ENCODE peak calls at places on chromosomes 6 and 20, in seven cellular contexts. F, T, Q, W, E, H and B are unnamed samples. For H3K4me1, the result is how much of the 10 kb centered on the place peaks cover.

GRCh38 chr20:62172666-62173065 is 10.2 kb upstream of the MTG2 start:
- DNase-seq in H (no peak), E (no peak), Q (no peak), W (no peak), T (no peak), F (no peak), B (no peak)

GRCh38 chr6:25701807-25702206 is 49.8 kb downstream of the SCGN start:
- DNase-seq in Q (no peak), F (no peak), W (no peak), T (no peak), E (no peak), H (no peak), B (no peak)

GRCh38 chr6:2275207-2275891 is 29.9 kb upstream of the GMDS start:
- DNase-seq in T (no peak), F (peak), Q (peak), E (no peak), W (no peak), H (no peak), B (peak)

GRCh38 chr6:33694401-33694931 is 17.0 kb downstream of the UQCC2 start:
- DNase-seq in F (no peak), T (no peak), H (no peak), Q (peak), E (no peak), W (no peak), B (peak)

GRCh38 chr20:33306807-33307206 is 23.8 kb downstream of the BPIFB1 start:
- DNase-seq in F (no peak), Q (no peak), H (no peak), T (no peak), E (peak), W (no peak), B (no peak)

GRCh38 chr20:56271974-56272373 is 23.4 kb downstream of the MC3R start:
- DNase-seq in T (no peak), F (no peak), H (no peak), E (no peak), W (no peak), Q (no peak), B (no peak)

GRCh38 chr20:29443819-29444218 is 1813.6 kb upstream of the DEFB115 start:
- DNase-seq in H (no peak), E (no peak), Q (no peak), W (no peak), T (no peak), F (no peak), B (no peak)

GRCh38 chr20:44448753-44449546 is 26.7 kb upstream of the TTPAL start:
- DNase-seq in F (peak), E (peak), T (peak), W (peak), Q (no peak), H (no peak), B (no peak)

GRCh38 chr6:143675946-143676345 is 1.8 kb upstream of the PHACTR2 start:
- DNase-seq in Q (peak), H (peak), T (no peak), E (no peak), W (no peak), F (peak), B (peak)

GRCh38 chr6:28776269-28777146 is 147.3 kb downstream of the TRIM27 start:
- DNase-seq in E (peak), Q (no peak), T (no peak), H (no peak), F (peak), W (no peak), B (no peak)

GRCh38 chr6:147099974-147100373 is 104.2 kb upstream of the STXBP5 start:
- DNase-seq in E (no peak), H (peak), W (no peak), T (no peak), F (no peak), Q (peak), B (peak)

GRCh38 chr6:72418495-72418894 is 203.4 kb upstream of the KCNQ5 start:
- DNase-seq in H (no peak), E (no peak), F (peak), Q (peak), W (no peak), T (peak), B (peak)

DNA sequence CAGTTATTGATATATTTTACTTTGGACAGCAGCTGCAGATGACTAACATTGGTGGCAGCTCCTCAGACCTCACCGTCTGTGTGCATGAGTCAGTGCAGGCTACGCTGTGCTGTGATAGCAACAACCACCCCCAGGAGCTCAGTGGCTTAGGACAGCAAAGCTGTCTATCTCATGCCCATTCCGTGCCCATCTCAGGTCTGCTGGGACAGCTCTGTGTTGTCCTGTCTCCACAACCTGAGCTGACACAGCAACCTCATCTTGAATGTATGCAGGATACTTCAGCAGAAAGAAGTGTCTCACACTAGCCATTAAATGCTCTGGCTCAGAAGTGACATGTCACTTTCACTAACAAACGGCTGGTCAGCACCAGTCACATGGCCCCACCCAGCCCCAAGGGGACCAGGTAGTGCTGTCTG is 47.7 kb downstream of the BANF2 start:
- DNase-seq in Q (peak), H (peak), W (no peak), E (no peak), F (no peak), T (no peak), B (peak)
- H3K4me1 ChIP-seq in Q (under half), H (under half), W (under half), E (under half), F (under half), T (under half), B (under half)

GRCh38 chr6:42969431-42969830 is 8.9 kb downstream of the GNMT start:
- DNase-seq in W (no peak), E (no peak), Q (no peak), T (no peak), F (peak), H (no peak), B (no peak)

GRCh38 chr6:42967228-42967627 is 6.7 kb downstream of the GNMT start:
- DNase-seq in F (no peak), H (no peak), Q (no peak), T (no peak), E (no peak), W (no peak), B (no peak)

GRCh38 chr6:42968783-42969182 is 8.2 kb downstream of the GNMT start:
- DNase-seq in F (no peak), E (no peak), W (no peak), T (no peak), H (no peak), Q (no peak), B (no peak)

GRCh38 chr6:42969934-42970333 is 9.0 kb downstream of the PEX6 start:
- DNase-seq in F (no peak), H (no peak), Q (no peak), T (no peak), E (no peak), W (no peak), B (no peak)

GRCh38 chr6:42968126-42968701 is 7.7 kb downstream of the GNMT start:
- DNase-seq in T (no peak), H (no peak), E (no peak), W (no peak), Q (no peak), F (no peak), B (no peak)
- H2BK5ac ChIP-seq in T (no peak), H (no peak), E (no peak), W (no peak), Q (no peak), F (no peak), B (no peak)

GRCh38 chr6:41061196-41061726 is 8.3 kb downstream of the APOBEC2 start:
- DNase-seq in T (no peak), E (no peak), Q (no peak), F (no peak), H (peak), W (no peak), B (no peak)

GRCh38 chr6:41059569-41059968 is 6.6 kb downstream of the APOBEC2 start:
- DNase-seq in W (no peak), F (peak), T (no peak), E (no peak), Q (peak), H (peak), B (peak)

GRCh38 chr6:41062056-41062455 is 9.1 kb downstream of the APOBEC2 start:
- DNase-seq in H (peak), E (no peak), T (no peak), W (no peak), Q (no peak), F (no peak), B (no peak)

GRCh38 chr6:41056768-41057490 is 3.9 kb downstream of the APOBEC2 start:
- DNase-seq in T (no peak), H (no peak), Q (no peak), E (no peak), F (no peak), W (no peak), B (no peak)

GRCh38 chr6:41058783-41059181 is 5.8 kb downstream of the APOBEC2 start:
- DNase-seq in T (no peak), F (no peak), Q (no peak), E (no peak), H (no peak), W (no peak), B (no peak)
- H3K4me1 ChIP-seq in T (under half), F (under half), Q (under half), E (under half), H (under half), W (under half), B (under half)

GRCh38 chr6:52591832-52592231 is 15.0 kb upstream of the TRAM2 start:
- DNase-seq in H (no peak), F (no peak), E (no peak), Q (no peak), T (no peak), W (no peak), B (no peak)

GRCh38 chr6:52590634-52590985 is 13.8 kb upstream of the TRAM2 start:
- DNase-seq in H (peak), F (no peak), T (no peak), W (no peak), Q (peak), E (no peak), B (peak)

GRCh38 chr6:52587001-52587400 is 10.1 kb upstream of the TRAM2 start:
- DNase-seq in H (no peak), F (no peak), T (no peak), Q (no peak), W (no peak), E (no peak), B (no peak)

GRCh38 chr6:52588087-52588709 is 11.3 kb upstream of the TRAM2 start:
- DNase-seq in F (no peak), H (no peak), W (no peak), T (no peak), Q (no peak), E (no peak), B (no peak)

DNA sequence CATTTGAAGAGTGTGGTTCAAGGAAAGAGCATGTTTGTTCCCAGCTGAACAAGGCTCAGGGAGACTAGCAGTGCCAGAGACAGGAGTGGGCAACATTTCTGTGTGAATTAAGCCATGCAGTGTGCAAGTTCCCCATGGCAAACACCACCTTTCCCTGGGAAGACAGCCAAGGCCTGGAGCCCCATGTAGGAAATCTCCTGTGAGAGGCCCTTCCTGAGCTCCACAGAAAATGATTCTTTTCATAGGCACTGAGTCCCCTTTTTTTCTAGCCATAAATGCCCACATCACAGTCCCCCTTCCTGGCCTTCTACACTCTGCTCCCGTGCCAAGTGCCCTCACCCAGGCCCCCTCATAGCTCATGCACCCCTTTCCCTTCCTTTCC is 11.8 kb upstream of the TRAM2 start:
- DNase-seq in F (no peak), E (no peak), H (no peak), W (no peak), T (no peak), Q (no peak), B (no peak)
- H2BK5ac ChIP-seq in F (peak), E (no peak), H (no peak), W (no peak), T (no peak), Q (no peak), B (peak)

GRCh38 chr20:12153616-12154015 is 235.9 kb downstream of the BTBD3 start:
- DNase-seq in T (no peak), F (no peak), W (no peak), Q (peak), E (no peak), H (no peak), B (peak)
- H3K4me1 ChIP-seq in T (under half), F (under half), W (under half), Q (under half), E (under half), H (under half), B (under half)

DNA sequence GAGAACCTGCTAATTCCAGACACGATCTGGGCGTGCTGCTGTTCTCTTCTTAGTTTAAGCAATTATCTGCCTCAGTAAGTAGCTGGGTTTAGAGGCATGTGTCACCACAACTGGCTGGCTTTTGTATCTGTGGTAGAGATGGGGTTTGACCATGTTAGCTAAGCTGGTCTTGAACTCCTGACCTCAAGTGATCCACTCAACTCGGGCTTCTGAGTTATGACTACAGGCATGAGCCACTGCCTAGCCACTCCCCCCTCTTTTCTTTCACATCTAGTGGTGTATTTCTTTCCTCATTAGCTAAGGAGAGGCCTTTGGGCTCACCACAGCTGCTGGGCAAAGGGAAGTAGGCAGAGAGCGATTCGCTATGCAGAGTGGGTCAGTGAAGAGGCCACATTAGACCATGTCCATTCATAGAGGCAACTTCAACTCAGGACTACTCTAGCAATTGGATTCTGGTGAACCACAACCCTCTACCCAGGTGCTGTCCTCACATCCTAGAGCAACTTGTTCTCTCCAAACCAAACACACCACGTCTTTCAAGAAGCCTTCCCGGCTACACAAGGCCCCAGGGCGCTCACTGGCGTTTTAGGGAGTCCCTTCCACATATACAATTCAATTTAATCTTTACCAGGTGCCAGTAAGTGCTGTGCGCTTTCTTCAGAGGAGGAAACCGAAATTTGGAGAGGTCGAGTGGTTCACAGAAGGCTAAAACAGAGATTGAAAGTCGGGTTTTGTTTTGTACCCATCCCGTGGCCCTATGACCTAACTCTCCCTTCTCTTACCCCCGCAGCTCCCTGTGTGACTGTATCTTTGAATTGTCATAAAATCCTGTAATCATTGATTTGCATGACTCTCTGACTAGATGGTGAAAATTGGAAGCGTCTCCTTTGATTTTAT is 26.5 kb upstream of the GFOD1 start:
- DNase-seq in T (no peak), H (no peak), E (no peak), F (no peak), W (no peak), Q (no peak), B (no peak)
- H2BK5ac ChIP-seq in T (no peak), H (no peak), E (no peak), F (no peak), W (no peak), Q (no peak), B (no peak)

DNA sequence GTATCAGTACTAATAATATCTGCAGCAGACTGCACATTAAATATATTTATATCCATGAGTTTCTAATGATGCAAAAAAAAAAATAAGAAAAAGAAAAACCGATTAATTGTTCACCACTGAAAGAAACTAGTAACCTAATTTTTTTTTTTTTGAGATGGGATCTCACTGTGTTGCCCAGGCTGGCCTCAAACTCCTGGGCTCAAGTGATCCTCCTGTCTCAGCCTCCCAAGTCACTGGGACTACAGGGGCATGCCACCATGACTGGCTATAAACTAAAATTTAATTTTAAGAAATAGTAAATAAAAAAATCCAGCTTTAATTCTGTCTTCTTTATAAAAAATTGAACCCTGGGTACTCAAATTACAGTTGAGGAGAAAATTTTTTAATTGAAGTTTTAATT is 358.2 kb downstream of the QKI start:
- DNase-seq in F (no peak), E (no peak), H (no peak), Q (no peak), W (no peak), T (no peak), B (no peak)
- H3K4me1 ChIP-seq in F (under half), E (under half), H (under half), Q (under half), W (under half), T (under half), B (under half)

DNA sequence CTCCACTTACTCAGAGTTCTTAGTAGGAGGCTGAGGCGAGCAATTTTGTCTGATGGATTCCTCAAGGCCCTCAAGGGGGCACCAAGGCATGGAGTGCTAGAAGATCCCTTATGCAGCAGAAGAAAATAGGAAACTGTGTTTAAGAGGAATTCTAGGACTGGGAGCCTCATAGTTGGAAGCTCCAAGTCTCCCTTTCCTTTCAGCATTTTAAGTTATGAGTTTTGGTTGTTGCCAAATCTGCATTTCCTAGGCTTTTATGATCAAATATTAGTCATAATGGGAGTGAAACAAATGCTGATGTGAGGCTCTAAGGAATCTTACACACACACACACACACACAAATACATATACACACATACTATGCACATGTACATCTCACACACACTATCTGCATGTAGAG is 714.0 kb downstream of the UTRN start:
- DNase-seq in H (no peak), E (no peak), T (no peak), F (peak), Q (no peak), W (no peak), B (peak)
- H2BK5ac ChIP-seq in H (no peak), E (no peak), T (no peak), F (no peak), Q (no peak), W (no peak), B (no peak)